ENCODE peak calls at places on chromosome X, in four cellular contexts. Z is HepG2, I is K562, G is SK-N-SH. U is an unnamed sample.

GRCh38 chrX:21305799-21306336 is 68.3 kb upstream of the CNKSR2 start:
- DNase-seq in Z (no peak), I (no peak), G (no peak), U (no peak)

GRCh38 chrX:130165181-130165702 is 399 bp downstream of the AIFM1 start:
- DNase-seq in Z (peak), I (no peak), G (peak), U (no peak)

GRCh38 chrX:15301924-15302323 is 13.5 kb downstream of the ASB11 start:
- DNase-seq in Z (no peak), I (no peak), G (no peak), U (no peak)

GRCh38 chrX:138127314-138127713 is 561.4 kb downstream of the ZIC3 start:
- DNase-seq in Z (no peak), I (no peak), G (no peak), U (no peak)

GRCh38 chrX:102765217-102765616 is 44.7 kb downstream of the GPRASP3 start:
- DNase-seq in Z (no peak), I (no peak), G (no peak), U (no peak)

GRCh38 chrX:58025979-58026378 is 115.7 kb upstream of the ZXDA start:
- DNase-seq in Z (peak), I (peak), G (peak), U (peak)

GRCh38 chrX:102516314-102516936 is at the start of gene TMSB15A:
- DNase-seq in Z (no peak), I (peak), G (peak), U (peak)

GRCh38 chrX:41913476-41913875 is 9.9 kb downstream of the CASK start:
- DNase-seq in Z (no peak), I (no peak), G (no peak), U (no peak)

GRCh38 chrX:7132335-7133035 is 15.0 kb upstream of the STS start:
- DNase-seq in Z (peak), I (peak), G (no peak), U (peak)

GRCh38 chrX:40468033-40468979 is 112.5 kb upstream of the ATP6AP2 start:
- DNase-seq in Z (peak), I (peak), G (peak), U (peak)

GRCh38 chrX:132059973-132060540 is 37.0 kb downstream of the STK26 start:
- DNase-seq in Z (no peak), I (no peak), G (no peak), U (no peak)

GRCh38 chrX:100995469-100995868 is 26.0 kb downstream of the ARL13A start:
- DNase-seq in Z (peak), I (no peak), G (no peak), U (no peak)

GRCh38 chrX:37796302-37796701 is 16.4 kb downstream of the CYBB start:
- DNase-seq in Z (no peak), I (no peak), G (no peak), U (no peak)

GRCh38 chrX:38799995-38800394 is 1.3 kb upstream of the MID1IP1 start:
- DNase-seq in Z (peak), I (no peak), G (no peak), U (no peak)

GRCh38 chrX:44264936-44265335 is 78.5 kb downstream of the EFHC2 start:
- DNase-seq in Z (no peak), I (no peak), G (no peak), U (no peak)

GRCh38 chrX:120768681-120769080 is 107.0 kb downstream of the CT47B1 start:
- DNase-seq in Z (no peak), I (no peak), G (no peak), U (no peak)

GRCh38 chrX:10101269-10101668 is 55.5 kb upstream of the CLCN4 start:
- DNase-seq in Z (peak), I (no peak), G (no peak), U (no peak)

GRCh38 chrX:101274198-101274597 is 16.9 kb downstream of the TAF7L start:
- DNase-seq in Z (no peak), I (no peak), G (no peak), U (no peak)

GRCh38 chrX:13398073-13398823 is 78.4 kb upstream of the ATXN3L start:
- DNase-seq in Z (peak), I (peak), G (no peak), U (no peak)

GRCh38 chrX:21374994-21375794 is 976 bp downstream of the CNKSR2 start:
- DNase-seq in Z (no peak), I (no peak), G (peak), U (peak)

GRCh38 chrX:119655125-119655524 is 37.8 kb downstream of the SEPTIN6 start:
- DNase-seq in Z (no peak), I (peak), G (peak), U (no peak)

GRCh38 chrX:153400146-153401132 is 711 bp downstream of the PNMA6E start:
- DNase-seq in Z (peak), I (peak), G (peak), U (peak)

GRCh38 chrX:141469469-141469868 is 115.1 kb downstream of the SPANXA1 start:
- DNase-seq in Z (no peak), I (no peak), G (no peak), U (no peak)

GRCh38 chrX:133535066-133535465 is 119.8 kb upstream of the GPC4 start:
- DNase-seq in Z (no peak), I (no peak), G (no peak), U (no peak)

GRCh38 chrX:151896734-151897474 is 15.8 kb upstream of the MAGEA4 start:
- DNase-seq in Z (no peak), I (no peak), G (no peak), U (no peak)
- TF ChIP-seq FOXJ3 in Z (no peak), I (no peak), G (no peak), U (no peak)

DNA sequence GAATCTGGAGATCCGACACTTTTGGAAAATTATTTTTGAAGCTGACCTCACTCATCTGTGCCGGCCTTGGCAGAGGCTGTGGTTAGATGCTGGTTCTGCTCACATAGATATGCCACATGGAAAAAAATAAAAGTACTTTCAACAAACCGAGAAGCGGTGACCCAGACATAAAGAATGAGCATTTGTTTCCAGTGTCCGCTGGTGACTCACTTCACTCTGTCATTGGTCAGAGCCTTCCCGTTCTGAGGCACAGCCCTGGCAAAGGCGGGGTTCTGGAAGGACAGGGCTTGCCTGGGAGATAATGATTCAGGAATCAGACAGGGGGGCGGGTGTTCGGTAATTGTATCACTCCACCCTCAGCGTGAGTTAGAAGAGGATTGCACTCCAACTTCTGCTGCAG is 172.4 kb upstream of the MXRA5 start:
- DNase-seq in Z (peak), I (peak), G (no peak), U (no peak)
- TF ChIP-seq FOXJ3 in Z (no peak), I (no peak), G (no peak), U (no peak)

GRCh38 chrX:636971-637659 is 6.5 kb downstream of the SHOX start:
- DNase-seq in Z (no peak), I (no peak), G (no peak), U (no peak)
- TF ChIP-seq FOXJ3 in Z (no peak), I (no peak), G (no peak), U (no peak)

GRCh38 chrX:23389196-23389792 is 54.6 kb downstream of the PTCHD1 start:
- DNase-seq in Z (no peak), I (no peak), G (no peak), U (peak)
- TF ChIP-seq FOXJ3 in Z (no peak), I (no peak), G (no peak), U (no peak)

DNA sequence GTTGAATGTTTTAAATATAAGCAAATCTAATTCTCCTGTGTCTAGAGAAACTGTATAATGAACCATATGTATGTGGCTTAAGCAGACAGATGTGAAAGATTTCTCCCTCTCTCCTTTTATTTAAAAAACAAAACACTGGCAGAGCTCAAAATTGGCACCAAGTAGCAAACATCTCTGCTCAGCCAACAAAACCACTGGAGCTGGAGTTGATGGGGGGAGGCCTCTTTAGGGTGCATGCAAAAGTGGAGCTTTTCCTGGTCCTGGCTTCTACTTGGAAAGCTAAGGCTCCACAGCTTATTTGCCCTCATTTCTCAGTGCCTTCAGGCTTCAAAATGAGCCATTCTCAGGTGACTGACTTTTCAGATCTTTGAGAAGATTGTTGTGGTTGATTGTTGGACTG is 95.6 kb downstream of the REPS2 start:
- DNase-seq in Z (no peak), I (no peak), G (no peak), U (no peak)
- TF ChIP-seq FOXJ3 in Z (no peak), I (no peak), G (no peak), U (no peak)

GRCh38 chrX:2781226-2781571 is 29.4 kb downstream of the XG start:
- DNase-seq in Z (no peak), I (no peak), G (no peak), U (no peak)

GRCh38 chrX:2782171-2782570 is 30.3 kb downstream of the XG start:
- DNase-seq in Z (no peak), I (no peak), G (no peak), U (no peak)

GRCh38 chrX:2784026-2784425 is 32.2 kb downstream of the XG start:
- DNase-seq in Z (no peak), I (no peak), G (no peak), U (no peak)

GRCh38 chrX:2782778-2783177 is 30.9 kb downstream of the XG start:
- DNase-seq in Z (no peak), I (no peak), G (no peak), U (no peak)

GRCh38 chrX:2781698-2782097 is 29.9 kb downstream of the XG start:
- DNase-seq in Z (no peak), I (no peak), G (no peak), U (no peak)
- TF ChIP-seq FOXJ3 in Z (no peak), I (no peak), G (no peak), U (no peak)

GRCh38 chrX:30910124-30910860 is 21.2 kb upstream of the TAB3 start:
- DNase-seq in Z (no peak), I (peak), G (no peak), U (no peak)
- TF ChIP-seq FOXJ3 in Z (no peak), I (no peak), G (no peak), U (no peak)

DNA sequence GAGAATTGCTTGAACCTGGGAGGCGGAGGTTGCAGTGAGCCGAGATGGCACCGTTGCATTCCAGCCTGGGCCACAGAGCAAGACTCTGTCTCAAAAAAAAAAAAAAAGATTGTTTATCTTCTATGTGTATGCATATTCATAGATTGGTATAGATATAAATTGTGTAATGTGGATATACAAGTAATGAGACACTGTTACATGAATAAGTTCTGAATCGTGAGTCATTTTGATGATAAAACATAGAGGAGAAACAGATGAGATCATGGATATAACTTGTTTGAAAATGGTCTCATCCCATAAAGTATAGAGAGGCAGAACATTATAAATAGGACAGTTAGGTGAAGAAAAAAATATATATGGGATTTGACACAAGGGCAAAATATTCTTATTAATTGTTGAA is 628.0 kb downstream of the IL1RAPL1 start:
- DNase-seq in Z (no peak), I (no peak), G (no peak), U (no peak)
- TF ChIP-seq FOXJ3 in Z (no peak), I (no peak), G (no peak), U (no peak)

GRCh38 chrX:72352786-72353185 is 47.1 kb upstream of the CITED1 start:
- DNase-seq in Z (no peak), I (no peak), G (no peak), U (no peak)
- TF ChIP-seq FOXJ3 in Z (no peak), I (no peak), G (no peak), U (no peak)

GRCh38 chrX:71617742-71618141 is 569 bp downstream of the CXCR3 start:
- DNase-seq in Z (no peak), I (no peak), G (no peak), U (no peak)
- TF ChIP-seq FOXJ3 in Z (no peak), I (no peak), G (no peak), U (no peak)

U was measured in WTC11.